ENCODE peak calls at places on chromosome 18, in four cellular contexts. C is PC-3, V is SK-N-SH, A is hepatocyte. L is an unnamed sample.
A peak's percentile ranks its signal among the peaks of the same experiment; 100 is the strongest.

GRCh38 chr18:31273812-31274527 is 44.0 kb upstream of the DSG1 start:
- DNase-seq in C (no peak), V (no peak), A (no peak), L (no peak)

GRCh38 chr18:46388295-46388694 is 268.7 kb downstream of the LOXHD1 start:
- DNase-seq in C (no peak), V (no peak), A (no peak), L (no peak)

GRCh38 chr18:73752546-73752945 is 395.1 kb downstream of the FBXO15 start:
- DNase-seq in C (peak; percentile 67), V (no peak), A (no peak), L (no peak)

GRCh38 chr18:43139288-43139946 is 23.9 kb upstream of the RIT2 start:
- DNase-seq in C (no peak), V (no peak), A (no peak), L (no peak)

GRCh38 chr18:74234326-74235171 is 57.2 kb downstream of the CYB5A start:
- DNase-seq in C (peak; percentile 73), V (no peak), A (peak; percentile 86), L (no peak)

GRCh38 chr18:77131652-77132368 is 773 bp downstream of the MBP start:
- DNase-seq in C (peak; percentile 45), V (peak; percentile 73), A (peak; percentile 77), L (peak; percentile 34)

GRCh38 chr18:23232331-23232730 is 97.0 kb downstream of the CABLES1 start:
- DNase-seq in C (no peak), V (no peak), A (no peak), L (no peak)

GRCh38 chr18:39561136-39561535 is 1995.5 kb upstream of the CELF4 start:
- DNase-seq in C (no peak), V (no peak), A (no peak), L (no peak)

GRCh38 chr18:46484971-46485370 is 172.0 kb downstream of the LOXHD1 start:
- DNase-seq in C (no peak), V (no peak), A (no peak), L (no peak)

GRCh38 chr18:74942319-74942910 is 266.5 kb downstream of the PTGR3 start:
- DNase-seq in C (peak; percentile 50), V (no peak), A (no peak), L (no peak)

GRCh38 chr18:62179213-62179612 is 7.6 kb downstream of the PIGN start:
- DNase-seq in C (no peak), V (no peak), A (no peak), L (peak; percentile 76)

GRCh38 chr18:32549248-32549842 is 78.7 kb upstream of the GAREM1 start:
- DNase-seq in C (peak; percentile 49), V (peak; percentile 81), A (peak; percentile 79), L (peak; percentile 48)

GRCh38 chr18:21682276-21683051 is 22.1 kb downstream of the ABHD3 start:
- DNase-seq in C (no peak), V (no peak), A (peak; percentile 49), L (peak; percentile 40)

GRCh38 chr18:74216661-74217110 is 68.4 kb downstream of the TIMM21 start:
- DNase-seq in C (no peak), V (no peak), A (no peak), L (no peak)

GRCh38 chr18:36819621-36820020 is 9.2 kb downstream of the TPGS2 start:
- DNase-seq in C (no peak), V (no peak), A (no peak), L (no peak)

GRCh38 chr18:35998967-35999366 is 26.5 kb downstream of the RMP24 start:
- DNase-seq in C (no peak), V (peak; percentile 33), A (no peak), L (peak; percentile 6)

GRCh38 chr18:6763524-6763923 is 34.0 kb downstream of the ARHGAP28 start:
- DNase-seq in C (no peak), V (no peak), A (no peak), L (no peak)

GRCh38 chr18:63686871-63687270 is 15.9 kb upstream of the SERPINB11 start:
- DNase-seq in C (no peak), V (no peak), A (no peak), L (no peak)

GRCh38 chr18:13137041-13137938 is 81.3 kb upstream of the LDLRAD4 start:
- DNase-seq in C (no peak), V (peak; percentile 70), A (no peak), L (no peak)

GRCh38 chr18:23900979-23901378 is 113.6 kb upstream of the TTC39C start:
- DNase-seq in C (no peak), V (no peak), A (no peak), L (no peak)

GRCh38 chr18:62728254-62728653 is 12.9 kb downstream of the PHLPP1 start:
- DNase-seq in C (no peak), V (no peak), A (no peak), L (no peak)

GRCh38 chr18:44342167-44342566 is 338.5 kb upstream of the SETBP1 start:
- DNase-seq in C (peak; percentile 62), V (no peak), A (no peak), L (no peak)

GRCh38 chr18:36017232-36017631 is 44.8 kb downstream of the RMP24 start:
- DNase-seq in C (no peak), V (peak; percentile 72), A (no peak), L (no peak)

GRCh38 chr18:13494879-13495465 is 231.4 kb downstream of the FAM210A start:
- DNase-seq in C (no peak), V (no peak), A (no peak), L (no peak)

GRCh38 chr18:23453657-23454011 is 547 bp downstream of the RIOK3 start:
- DNase-seq in C (peak; percentile 65), V (no peak), A (peak; percentile 46), L (peak; percentile 29)

GRCh38 chr18:34522627-34523026 is 187.5 kb upstream of the DTNA start:
- DNase-seq in C (no peak), V (peak; percentile 5), A (no peak), L (no peak)

GRCh38 chr18:55343396-55344073 is 244.5 kb downstream of the TCF4 start:
- DNase-seq in C (peak; percentile 46), V (no peak), A (peak; percentile 33), L (peak; percentile 26)

GRCh38 chr18:68660355-68661183 is 54.3 kb downstream of the TMX3 start:
- DNase-seq in C (peak; percentile 69), V (peak; percentile 14), A (peak; percentile 66), L (peak; percentile 37)

GRCh38 chr18:29191263-29191662 is 1014.3 kb upstream of the CDH2 start:
- DNase-seq in C (peak; percentile 44), V (no peak), A (no peak), L (no peak)

GRCh38 chr18:21179590-21180220 is 62.3 kb upstream of the GREB1L start:
- DNase-seq in C (peak; percentile 76), V (peak; percentile 45), A (peak; percentile 84), L (peak; percentile 79)

GRCh38 chr18:34929336-34929780 is 111.9 kb upstream of the MAPRE2 start:
- DNase-seq in C (peak; percentile 59), V (no peak), A (peak; percentile 49), L (no peak)

GRCh38 chr18:13246121-13246520 is 27.6 kb downstream of the LDLRAD4 start:
- DNase-seq in C (no peak), V (no peak), A (no peak), L (no peak)

GRCh38 chr18:22422909-22423548 is 5.3 kb upstream of the CTAGE1 start:
- DNase-seq in C (peak; percentile 51), V (no peak), A (no peak), L (no peak)

GRCh38 chr18:31555971-31556747 is 35.5 kb upstream of the TTR start:
- DNase-seq in C (peak; percentile 64), V (peak; percentile 44), A (peak; percentile 78), L (peak; percentile 69)

DNA sequence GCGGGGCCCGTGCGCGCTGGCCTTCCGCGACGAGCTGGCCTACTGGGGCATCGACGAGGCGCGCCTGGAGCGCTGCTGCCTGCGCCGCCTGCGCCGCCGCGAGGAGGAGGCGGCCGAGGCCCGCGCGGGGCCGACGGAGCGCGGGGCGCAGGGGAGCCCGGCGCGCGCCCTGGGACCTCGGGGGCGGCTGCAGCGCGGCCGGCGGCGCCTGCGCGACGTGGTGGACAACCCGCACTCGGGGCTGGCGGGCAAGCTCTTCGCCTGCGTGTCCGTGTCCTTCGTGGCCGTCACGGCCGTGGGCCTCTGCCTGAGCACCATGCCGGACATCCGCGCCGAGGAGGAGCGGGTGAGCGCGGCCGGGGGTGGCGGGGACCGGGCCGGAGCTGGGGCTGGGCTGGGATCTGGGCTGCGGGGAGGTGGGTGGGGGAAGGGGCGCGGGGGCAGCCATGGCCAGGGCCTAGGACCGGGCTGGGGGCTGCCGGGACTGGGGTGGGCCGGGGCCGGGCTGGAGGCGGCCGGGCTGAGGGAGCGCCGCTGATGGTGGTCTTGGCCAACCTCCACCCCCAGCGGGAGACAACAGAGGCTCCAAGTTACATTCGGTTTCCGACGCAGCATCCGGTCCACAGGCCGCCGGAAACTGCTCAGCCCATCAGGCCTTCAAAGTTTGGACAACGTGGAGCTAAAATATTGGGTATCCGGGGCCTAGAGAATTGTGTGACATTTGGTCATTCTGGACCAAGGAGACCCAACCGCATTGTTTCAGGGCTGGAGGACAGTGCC is 66.4 kb downstream of the KCNG2 start:
- DNase-seq in C (no peak), V (no peak), A (no peak), L (no peak)
- TF ChIP-seq EZH2phosphoT487 in C (no peak), V (no peak), A (no peak), L (no peak)

DNA sequence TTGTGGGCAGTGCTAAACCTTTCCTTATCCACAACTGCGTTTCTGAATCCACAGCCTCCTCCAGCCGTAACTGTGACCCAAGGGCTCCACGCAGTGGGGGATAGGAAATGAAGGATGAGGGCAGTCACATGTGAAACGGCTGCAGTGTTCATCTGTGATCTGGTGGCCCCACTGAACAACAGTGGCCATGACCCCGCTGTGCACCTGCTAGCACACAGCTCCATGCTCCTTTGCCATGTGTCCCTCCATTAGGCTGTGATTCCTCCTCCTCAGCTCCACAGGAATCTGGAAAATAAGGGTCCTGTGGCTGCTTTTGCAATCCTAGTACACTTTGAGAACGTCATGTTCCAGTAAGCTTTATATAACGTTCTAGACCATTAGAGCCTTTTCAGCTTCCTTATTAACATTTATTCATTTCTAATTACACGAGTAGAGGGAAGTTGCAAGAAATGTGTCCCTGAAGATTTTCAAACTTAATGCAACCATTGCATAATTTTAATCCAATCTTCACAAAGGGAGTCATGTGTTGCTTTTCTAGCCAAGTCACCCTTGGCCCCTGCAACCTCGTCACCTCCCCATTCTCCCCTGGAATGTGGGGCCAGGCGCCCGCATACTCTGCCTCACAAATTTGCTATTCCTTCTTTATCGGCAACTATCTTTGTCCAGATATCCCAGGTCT is 7.1 kb upstream of the NAPG start:
- DNase-seq in C (no peak), V (peak; percentile 65), A (peak; percentile 63), L (no peak)
- TF ChIP-seq CTCF in C (no peak), V (peak; percentile 7), A (peak; percentile 62), L (peak; percentile 18)

DNA sequence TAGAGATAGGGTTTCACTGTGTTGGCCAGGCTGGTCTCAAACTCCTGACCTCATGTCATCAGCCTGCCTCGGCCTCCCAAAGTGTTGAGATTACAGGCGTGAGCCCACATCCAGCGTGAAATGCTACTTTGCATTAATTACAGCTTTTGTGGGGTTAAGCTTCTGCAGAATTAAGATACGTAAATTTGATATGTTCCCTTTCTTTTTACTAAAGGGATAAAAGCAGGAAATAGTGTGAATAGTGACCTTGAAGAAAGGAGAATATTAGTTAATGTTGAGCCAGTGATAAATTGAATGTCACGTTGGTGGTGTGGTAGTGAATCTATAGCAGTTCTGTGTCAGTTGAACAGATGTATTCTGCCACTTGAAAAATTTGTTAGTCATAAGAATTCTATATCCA is 16.9 kb downstream of the SMCHD1 start:
- DNase-seq in C (no peak), V (no peak), A (no peak), L (no peak)
- TF ChIP-seq EZH2phosphoT487 in C (no peak), V (no peak), A (no peak), L (no peak)

DNA sequence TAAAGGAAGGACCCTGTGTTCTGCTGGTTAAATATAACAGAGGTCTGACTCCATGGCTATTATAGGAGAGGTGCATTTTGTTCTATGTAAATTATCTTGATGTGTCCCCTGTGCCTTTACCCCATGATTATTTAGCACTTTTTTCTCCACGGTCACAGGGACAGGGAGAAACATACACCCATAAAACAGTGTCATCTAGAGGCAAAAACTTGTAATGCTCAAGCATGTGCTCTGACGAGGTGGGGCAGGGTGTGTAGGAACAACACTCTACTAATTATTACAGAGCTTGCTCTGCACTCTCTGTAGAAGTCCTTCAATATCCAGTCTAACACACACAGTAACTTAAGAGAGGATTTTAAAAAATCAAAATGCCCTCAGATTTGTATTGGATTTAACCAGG is 187.9 kb downstream of the NEDD4L start:
- DNase-seq in C (peak; percentile 21), V (no peak), A (peak; percentile 64), L (no peak)
- TF ChIP-seq CTCF in C (peak; percentile 56), V (peak; percentile 42), A (peak; percentile 40), L (peak; percentile 19)

L was measured in OCI-LY7.